ENCODE peak calls at places on chromosome 1, in seven cellular contexts. One of them, this sample, is unnamed.

GRCh38 chr1:153087692-153088091 is 6.6 kb downstream of the SPRR2E start:
- DNase-seq in foreskin keratinocyte: no peak
- DNase-seq in Caco-2: no peak
- DNase-seq in neural progenitor cell: no peak
- DNase-seq in PC-3: no peak
- DNase-seq in lower lobe of right lung: no peak
- DNase-seq in RWPE1: no peak
- DNase-seq in this sample: no peak

GRCh38 chr1:9101510-9102146 is 27.3 kb downstream of the GPR157 start:
- DNase-seq in foreskin keratinocyte: no peak
- DNase-seq in Caco-2: peak
- DNase-seq in neural progenitor cell: peak
- DNase-seq in PC-3: peak
- DNase-seq in lower lobe of right lung: no peak
- DNase-seq in RWPE1: peak
- DNase-seq in this sample: no peak

GRCh38 chr1:208654241-208654640 is 410.1 kb upstream of the PLXNA2 start:
- DNase-seq in foreskin keratinocyte: peak
- DNase-seq in Caco-2: peak
- DNase-seq in neural progenitor cell: peak
- DNase-seq in PC-3: peak
- DNase-seq in lower lobe of right lung: no peak
- DNase-seq in RWPE1: peak
- DNase-seq in this sample: no peak

GRCh38 chr1:14778882-14779594 is 180.6 kb downstream of the KAZN start:
- DNase-seq in foreskin keratinocyte: no peak
- DNase-seq in Caco-2: peak
- DNase-seq in neural progenitor cell: peak
- DNase-seq in PC-3: peak
- DNase-seq in lower lobe of right lung: peak
- DNase-seq in RWPE1: no peak
- DNase-seq in this sample: peak

GRCh38 chr1:206953126-206953525 is 6.9 kb upstream of the PIGR start:
- DNase-seq in foreskin keratinocyte: no peak
- DNase-seq in Caco-2: no peak
- DNase-seq in neural progenitor cell: no peak
- DNase-seq in PC-3: no peak
- DNase-seq in lower lobe of right lung: peak
- DNase-seq in RWPE1: no peak
- DNase-seq in this sample: no peak

GRCh38 chr1:237953238-237953637 is 62.5 kb upstream of the ZP4 start:
- DNase-seq in foreskin keratinocyte: peak
- DNase-seq in Caco-2: no peak
- DNase-seq in neural progenitor cell: peak
- DNase-seq in PC-3: peak
- DNase-seq in lower lobe of right lung: no peak
- DNase-seq in RWPE1: no peak
- DNase-seq in this sample: no peak

GRCh38 chr1:212355230-212355969 is 59.3 kb downstream of the PACC1 start:
- DNase-seq in foreskin keratinocyte: no peak
- DNase-seq in Caco-2: no peak
- DNase-seq in neural progenitor cell: no peak
- DNase-seq in PC-3: no peak
- DNase-seq in lower lobe of right lung: no peak
- DNase-seq in RWPE1: no peak
- DNase-seq in this sample: no peak

GRCh38 chr1:93847811-93848288 is 31.2 kb downstream of the DNTTIP2 start:
- DNase-seq in foreskin keratinocyte: no peak
- DNase-seq in Caco-2: peak
- DNase-seq in neural progenitor cell: peak
- DNase-seq in PC-3: peak
- DNase-seq in lower lobe of right lung: peak
- DNase-seq in RWPE1: peak
- DNase-seq in this sample: peak

GRCh38 chr1:234746798-234747196 is 136.8 kb upstream of the IRF2BP2 start:
- DNase-seq in foreskin keratinocyte: peak
- DNase-seq in Caco-2: no peak
- DNase-seq in neural progenitor cell: no peak
- DNase-seq in PC-3: peak
- DNase-seq in lower lobe of right lung: no peak
- DNase-seq in RWPE1: peak
- DNase-seq in this sample: peak

GRCh38 chr1:233010164-233010563 is 59.8 kb downstream of the NTPCR start:
- DNase-seq in foreskin keratinocyte: no peak
- DNase-seq in Caco-2: no peak
- DNase-seq in neural progenitor cell: no peak
- DNase-seq in PC-3: peak
- DNase-seq in lower lobe of right lung: no peak
- DNase-seq in RWPE1: no peak
- DNase-seq in this sample: no peak

GRCh38 chr1:246450485-246451251 is 56.4 kb downstream of the SMYD3 start:
- DNase-seq in foreskin keratinocyte: no peak
- DNase-seq in Caco-2: peak
- DNase-seq in neural progenitor cell: peak
- DNase-seq in PC-3: peak
- DNase-seq in lower lobe of right lung: no peak
- DNase-seq in RWPE1: peak
- DNase-seq in this sample: no peak

GRCh38 chr1:108653431-108654105 is 7.3 kb downstream of the HENMT1 start:
- DNase-seq in foreskin keratinocyte: no peak
- DNase-seq in Caco-2: no peak
- DNase-seq in neural progenitor cell: no peak
- DNase-seq in PC-3: no peak
- DNase-seq in lower lobe of right lung: no peak
- DNase-seq in RWPE1: no peak
- DNase-seq in this sample: no peak

GRCh38 chr1:240468616-240469015 is 143.3 kb downstream of the GREM2 start:
- DNase-seq in foreskin keratinocyte: no peak
- DNase-seq in Caco-2: no peak
- DNase-seq in neural progenitor cell: no peak
- DNase-seq in PC-3: no peak
- DNase-seq in lower lobe of right lung: no peak
- DNase-seq in RWPE1: no peak
- DNase-seq in this sample: no peak

GRCh38 chr1:79422726-79423125 is 416.2 kb upstream of the ADGRL4 start:
- DNase-seq in foreskin keratinocyte: peak
- DNase-seq in Caco-2: no peak
- DNase-seq in neural progenitor cell: no peak
- DNase-seq in PC-3: no peak
- DNase-seq in lower lobe of right lung: no peak
- DNase-seq in RWPE1: no peak
- DNase-seq in this sample: no peak

GRCh38 chr1:116902718-116903390 is 6.9 kb upstream of the PTGFRN start:
- DNase-seq in foreskin keratinocyte: no peak
- DNase-seq in Caco-2: no peak
- DNase-seq in neural progenitor cell: no peak
- DNase-seq in PC-3: no peak
- DNase-seq in lower lobe of right lung: no peak
- DNase-seq in RWPE1: no peak
- DNase-seq in this sample: no peak

GRCh38 chr1:27961646-27962221 is 2.0 kb downstream of the XKR8 start:
- DNase-seq in foreskin keratinocyte: no peak
- DNase-seq in Caco-2: no peak
- DNase-seq in neural progenitor cell: no peak
- DNase-seq in PC-3: peak
- DNase-seq in lower lobe of right lung: no peak
- DNase-seq in RWPE1: no peak
- DNase-seq in this sample: peak

GRCh38 chr1:37949524-37950152 is 2.8 kb upstream of the INPP5B start:
- DNase-seq in foreskin keratinocyte: no peak
- DNase-seq in Caco-2: no peak
- DNase-seq in neural progenitor cell: no peak
- DNase-seq in PC-3: no peak
- DNase-seq in lower lobe of right lung: no peak
- DNase-seq in RWPE1: no peak
- DNase-seq in this sample: no peak

GRCh38 chr1:243471754-243472725 is 216.2 kb downstream of the SDCCAG8 start:
- DNase-seq in foreskin keratinocyte: no peak
- DNase-seq in Caco-2: no peak
- DNase-seq in neural progenitor cell: no peak
- DNase-seq in PC-3: peak
- DNase-seq in lower lobe of right lung: no peak
- DNase-seq in RWPE1: no peak
- DNase-seq in this sample: no peak

GRCh38 chr1:71521655-71522264 is 440.9 kb upstream of the ZRANB2 start:
- DNase-seq in foreskin keratinocyte: no peak
- DNase-seq in Caco-2: peak
- DNase-seq in neural progenitor cell: peak
- DNase-seq in PC-3: peak
- DNase-seq in lower lobe of right lung: no peak
- DNase-seq in RWPE1: peak
- DNase-seq in this sample: peak

GRCh38 chr1:72241397-72241796 is 40.9 kb downstream of the NEGR1 start:
- DNase-seq in foreskin keratinocyte: peak
- DNase-seq in Caco-2: no peak
- DNase-seq in neural progenitor cell: no peak
- DNase-seq in PC-3: peak
- DNase-seq in lower lobe of right lung: no peak
- DNase-seq in RWPE1: peak
- DNase-seq in this sample: no peak

GRCh38 chr1:58718435-58718834 is 18.6 kb upstream of the MYSM1 start:
- DNase-seq in foreskin keratinocyte: no peak
- DNase-seq in Caco-2: no peak
- DNase-seq in neural progenitor cell: no peak
- DNase-seq in PC-3: no peak
- DNase-seq in lower lobe of right lung: no peak
- DNase-seq in RWPE1: no peak
- DNase-seq in this sample: no peak

GRCh38 chr1:30684881-30685795 is 38.2 kb downstream of the MATN1 start:
- DNase-seq in foreskin keratinocyte: no peak
- DNase-seq in Caco-2: peak
- DNase-seq in neural progenitor cell: peak
- DNase-seq in PC-3: peak
- DNase-seq in lower lobe of right lung: peak
- DNase-seq in RWPE1: peak
- DNase-seq in this sample: peak
- TF ChIP-seq CTCF in foreskin keratinocyte: peak
- TF ChIP-seq CTCF in Caco-2: no peak
- TF ChIP-seq CTCF in neural progenitor cell: peak
- TF ChIP-seq CTCF in PC-3: no peak
- TF ChIP-seq CTCF in lower lobe of right lung: no peak
- TF ChIP-seq CTCF in RWPE1: no peak
- TF ChIP-seq CTCF in this sample: peak

GRCh38 chr1:41513388-41513745 is 28.9 kb upstream of the EDN2 start:
- DNase-seq in foreskin keratinocyte: no peak
- DNase-seq in Caco-2: no peak
- DNase-seq in neural progenitor cell: peak
- DNase-seq in PC-3: no peak
- DNase-seq in lower lobe of right lung: no peak
- DNase-seq in RWPE1: no peak
- DNase-seq in this sample: no peak
- TF ChIP-seq CTCF in foreskin keratinocyte: peak
- TF ChIP-seq CTCF in Caco-2: no peak
- TF ChIP-seq CTCF in neural progenitor cell: peak
- TF ChIP-seq CTCF in PC-3: peak
- TF ChIP-seq CTCF in lower lobe of right lung: peak
- TF ChIP-seq CTCF in RWPE1: no peak
- TF ChIP-seq CTCF in this sample: no peak

DNA sequence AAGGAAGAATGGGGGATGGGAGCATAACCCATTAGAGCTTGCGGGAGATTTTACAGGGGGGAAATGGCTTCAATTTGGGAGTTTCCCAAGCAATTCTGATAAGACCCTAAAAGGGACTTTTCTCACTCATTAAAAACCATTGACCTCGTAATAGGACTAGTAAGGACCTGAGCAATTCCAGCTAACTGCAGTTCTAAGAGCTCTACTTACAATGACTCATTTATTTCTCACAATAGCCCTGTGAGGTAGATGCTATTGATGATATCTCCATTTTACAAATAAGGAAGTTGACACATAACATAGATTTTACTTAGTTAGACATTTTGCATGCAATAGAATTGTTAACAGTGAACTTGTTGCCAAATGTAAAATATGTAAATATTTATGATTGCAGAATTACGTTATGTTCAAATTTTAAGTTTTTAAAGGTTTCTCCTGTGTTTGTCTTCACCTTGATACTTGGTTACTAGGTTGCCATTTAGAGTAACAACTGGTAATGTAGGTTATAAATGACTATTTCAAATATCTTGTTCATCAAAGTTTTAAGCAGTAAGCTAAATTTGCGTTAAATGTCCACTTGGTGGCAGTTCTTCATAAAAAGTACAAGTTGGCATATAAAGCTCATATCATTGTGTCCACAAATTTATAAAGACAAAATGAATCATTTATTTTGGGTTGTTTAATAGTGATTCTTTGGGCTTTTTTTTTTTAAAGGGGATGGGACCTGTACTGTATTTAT is 182.0 kb downstream of the PLA2G4A start:
- DNase-seq in foreskin keratinocyte: peak
- DNase-seq in Caco-2: no peak
- DNase-seq in neural progenitor cell: no peak
- DNase-seq in PC-3: peak
- DNase-seq in lower lobe of right lung: no peak
- DNase-seq in RWPE1: no peak
- DNase-seq in this sample: no peak
- TF ChIP-seq CTCF in foreskin keratinocyte: no peak
- TF ChIP-seq CTCF in Caco-2: no peak
- TF ChIP-seq CTCF in neural progenitor cell: no peak
- TF ChIP-seq CTCF in PC-3: peak
- TF ChIP-seq CTCF in lower lobe of right lung: no peak
- TF ChIP-seq CTCF in RWPE1: no peak
- TF ChIP-seq CTCF in this sample: no peak

DNA sequence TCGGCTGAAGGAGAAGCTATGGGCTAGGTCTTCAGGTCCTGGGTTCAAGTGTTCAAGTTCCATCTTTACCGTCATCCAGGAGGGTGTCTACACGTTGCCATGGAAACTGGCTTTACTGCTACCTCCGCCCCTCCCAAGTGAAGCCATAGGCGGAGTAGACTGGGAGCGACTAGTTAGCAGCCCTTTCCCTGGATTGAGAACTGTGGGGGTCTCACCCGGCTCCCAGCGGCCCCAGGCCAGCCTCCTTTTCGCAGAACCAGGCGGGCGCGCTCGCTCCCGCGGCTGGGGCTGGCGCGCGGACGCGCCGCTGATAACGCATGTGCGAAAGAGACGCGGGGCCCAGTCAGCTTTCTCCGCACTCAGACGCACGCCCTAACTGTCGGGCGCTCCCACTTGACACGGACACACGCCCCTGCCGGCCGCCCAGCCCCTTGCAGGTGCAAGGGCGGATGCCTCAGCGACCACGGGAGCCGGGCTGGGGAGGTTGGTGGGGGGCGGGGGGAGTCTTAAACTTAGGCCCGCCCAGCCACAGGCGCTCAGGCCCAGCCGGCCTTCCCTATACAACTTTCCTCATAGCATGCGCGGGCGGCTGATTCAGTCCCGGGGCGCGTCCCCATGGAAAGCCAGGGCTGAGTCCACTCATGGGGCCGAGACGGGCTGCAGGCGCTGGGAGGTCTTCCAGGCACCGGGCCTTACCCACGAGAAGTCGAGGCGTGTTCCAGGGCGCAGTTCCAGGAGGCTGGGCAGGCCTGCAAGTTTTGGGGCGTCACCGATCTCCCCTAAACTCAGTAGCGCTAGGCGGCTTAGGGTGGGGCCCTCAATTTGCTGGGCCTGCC is 7.4 kb downstream of the EFNA4 start:
- DNase-seq in foreskin keratinocyte: no peak
- DNase-seq in Caco-2: peak
- DNase-seq in neural progenitor cell: peak
- DNase-seq in PC-3: peak
- DNase-seq in lower lobe of right lung: peak
- DNase-seq in RWPE1: peak
- DNase-seq in this sample: peak
- TF ChIP-seq CTCF in foreskin keratinocyte: peak
- TF ChIP-seq CTCF in Caco-2: peak
- TF ChIP-seq CTCF in neural progenitor cell: peak
- TF ChIP-seq CTCF in PC-3: peak
- TF ChIP-seq CTCF in lower lobe of right lung: peak
- TF ChIP-seq CTCF in RWPE1: peak
- TF ChIP-seq CTCF in this sample: peak